ENCODE peak calls at places on chromosomes 4 and X, in five cellular contexts. D, O, X, P and S are unnamed samples.

GRCh38 chrX:7690842-7691241 is 152.1 kb upstream of the VCX start:
- DNase-seq in D (no peak), P (no peak), O (no peak), X (no peak), S (no peak)

GRCh38 chr4:13642163-13642562 is 14.6 kb upstream of the BOD1L1 start:
- DNase-seq in O (no peak), X (peak; percentile 19), D (no peak), P (no peak), S (no peak)

GRCh38 chrX:79270401-79270800 is 96.7 kb downstream of the ITM2A start:
- DNase-seq in D (no peak), X (no peak), O (no peak), P (no peak), S (no peak)

GRCh38 chr4:153137677-153138630 is 66.3 kb upstream of the TRIM2 start:
- DNase-seq in X (no peak), P (no peak), O (no peak), D (no peak), S (no peak)

GRCh38 chrX:106898462-106898861 is 4.7 kb downstream of the RIPPLY1 start:
- DNase-seq in P (peak; percentile 42), O (peak; percentile 67), D (no peak), X (peak; percentile 40), S (no peak)

GRCh38 chr4:103449285-103449684 is 251.1 kb upstream of the CENPE start:
- DNase-seq in O (no peak), P (no peak), X (no peak), D (no peak), S (no peak)

GRCh38 chr4:78693777-78694456 is 82.2 kb upstream of the BMP2K start:
- DNase-seq in D (peak; percentile 61), X (no peak), O (peak; percentile 19), P (no peak), S (no peak)

GRCh38 chrX:44908838-44909237 is 35.9 kb downstream of the KDM6A start:
- DNase-seq in X (no peak), O (no peak), D (no peak), P (no peak), S (no peak)

GRCh38 chr4:75658881-75659280 is 14.3 kb downstream of the G3BP2 start:
- DNase-seq in D (no peak), P (no peak), O (peak; percentile 73), X (no peak), S (no peak)

GRCh38 chrX:75746891-75747639 is 38.0 kb downstream of the MAGEE2 start:
- DNase-seq in D (no peak), X (peak; percentile 8), O (peak; percentile 20), P (peak; percentile 1), S (no peak)

GRCh38 chr4:23782778-23783455 is 106.9 kb downstream of the PPARGC1A start:
- DNase-seq in O (no peak), X (no peak), P (no peak), D (no peak), S (no peak)

GRCh38 chr4:109729155-109729562 is 711 bp downstream of the PLA2G12A start:
- DNase-seq in D (no peak), X (peak; percentile 13), O (peak; percentile 6), P (no peak), S (no peak)

GRCh38 chrX:111100191-111100590 is 4.2 kb downstream of the PAK3 start:
- DNase-seq in O (peak; percentile 57), X (peak; percentile 20), D (peak; percentile 17), P (no peak), S (no peak)

GRCh38 chrX:97858592-97858991 is 974.9 kb downstream of the RPA4 start:
- DNase-seq in D (no peak), X (no peak), O (no peak), P (no peak), S (no peak)

GRCh38 chr4:973431-974397 is at the start of gene DGKQ:
- DNase-seq in P (peak; percentile 52), D (peak; percentile 66), O (peak; percentile 77), X (peak; percentile 93), S (no peak)

GRCh38 chr4:122797405-122798094 is 29.1 kb upstream of the FGF2 start:
- DNase-seq in O (no peak), D (no peak), X (no peak), P (no peak), S (no peak)

GRCh38 chr4:16862688-16863087 is 35.8 kb downstream of the LDB2 start:
- DNase-seq in O (no peak), D (no peak), P (no peak), X (no peak), S (no peak)

GRCh38 chr4:159496248-159496647 is 393.4 kb downstream of the RAPGEF2 start:
- DNase-seq in X (no peak), P (no peak), D (no peak), O (no peak), S (no peak)

GRCh38 chrX:154775611-154776349 is 13.1 kb downstream of the DKC1 start:
- DNase-seq in P (no peak), O (peak; percentile 36), D (no peak), X (no peak), S (no peak)